ENCODE peak calls at places on chromosomes 6 and 20, in five cellular contexts. U is aorta, K is upper lobe of right lung, T is SJCRH30, G is K562. J is an unnamed sample.

GRCh38 chr6:133697666-133698065 is 191.2 kb upstream of the TCF21 start:
- DNase-seq in U (no peak), K (no peak), T (peak; percentile 27), G (no peak), J (no peak)

GRCh38 chr6:1821188-1822183 is 211.8 kb downstream of the FOXC1 start:
- DNase-seq in U (no peak), K (no peak), T (peak; percentile 53), G (no peak), J (no peak)

GRCh38 chr20:36355469-36356171 is 49.5 kb downstream of the DLGAP4 start:
- DNase-seq in U (no peak), K (no peak), T (peak; percentile 39), G (peak; percentile 61), J (no peak)

GRCh38 chr6:141552463-141552862 is 580.3 kb upstream of the GJE1 start:
- DNase-seq in U (no peak), K (no peak), T (no peak), G (no peak), J (no peak)

GRCh38 chr20:23050847-23051627 is 1.6 kb upstream of the THBD start:
- DNase-seq in U (peak; percentile 92), K (peak; percentile 91), T (no peak), G (peak; percentile 61), J (no peak)

GRCh38 chr6:90121982-90122381 is 174.7 kb downstream of the BACH2 start:
- DNase-seq in U (peak; percentile 62), K (no peak), T (no peak), G (no peak), J (no peak)

GRCh38 chr20:31669876-31670275 is 32.2 kb downstream of the COX4I2 start:
- DNase-seq in U (no peak), K (no peak), T (no peak), G (no peak), J (no peak)

GRCh38 chr6:25229671-25230321 is 49.4 kb upstream of the CARMIL1 start:
- DNase-seq in U (no peak), K (no peak), T (no peak), G (no peak), J (no peak)

GRCh38 chr6:144360401-144360800 is 75.3 kb downstream of the UTRN start:
- DNase-seq in U (no peak), K (no peak), T (peak; percentile 28), G (no peak), J (no peak)

GRCh38 chr6:29520232-29520631 is 32.5 kb upstream of the MAS1L start:
- DNase-seq in U (no peak), K (no peak), T (no peak), G (no peak), J (no peak)

GRCh38 chr6:44696099-44696498 is 308.6 kb downstream of the CDC5L start:
- DNase-seq in U (no peak), K (no peak), T (no peak), G (no peak), J (no peak)

GRCh38 chr20:417801-418342 is 9.8 kb downstream of the RBCK1 start:
- DNase-seq in U (no peak), K (no peak), T (no peak), G (no peak), J (no peak)

GRCh38 chr6:26538572-26538902 is 371 bp downstream of the HMGN4 start:
- DNase-seq in U (no peak), K (no peak), T (no peak), G (no peak), J (no peak)

GRCh38 chr6:30782425-30783014 is 38.2 kb upstream of the IER3 start:
- DNase-seq in U (no peak), K (no peak), T (no peak), G (no peak), J (no peak)

GRCh38 chr6:170209354-170210025 is 81.4 kb downstream of the DLL1 start:
- DNase-seq in U (no peak), K (peak; percentile 59), T (no peak), G (no peak), J (no peak)

GRCh38 chr20:1897486-1897885 is 2.3 kb downstream of the SIRPA start:
- DNase-seq in U (no peak), K (no peak), T (no peak), G (no peak), J (no peak)

GRCh38 chr6:28005975-28006374 is 48.9 kb downstream of the OR2B6 start:
- DNase-seq in U (no peak), K (no peak), T (no peak), G (no peak), J (no peak)

GRCh38 chr20:40390654-40391053 is 298.4 kb downstream of the MAFB start:
- DNase-seq in U (no peak), K (no peak), T (no peak), G (no peak), J (no peak)

GRCh38 chr6:149236584-149236983 is 80.9 kb upstream of the TAB2 start:
- DNase-seq in U (no peak), K (no peak), T (no peak), G (no peak), J (no peak)

GRCh38 chr6:158853072-158853871 is 34.1 kb upstream of the EZR start:
- DNase-seq in U (peak; percentile 73), K (peak; percentile 92), T (peak; percentile 68), G (peak; percentile 96), J (peak; percentile 90)

GRCh38 chr6:22003219-22003779 is 293.5 kb downstream of the PRL start:
- DNase-seq in U (no peak), K (no peak), T (no peak), G (no peak), J (no peak)

GRCh38 chr20:558117-558516 is 14.5 kb upstream of the CSNK2A1 start:
- DNase-seq in U (no peak), K (no peak), T (no peak), G (no peak), J (no peak)

GRCh38 chr6:154070657-154071056 is 31.6 kb downstream of the OPRM1 start:
- DNase-seq in U (no peak), K (no peak), T (no peak), G (no peak), J (no peak)

GRCh38 chr6:15320683-15321082 is 74.8 kb downstream of the JARID2 start:
- DNase-seq in U (no peak), K (no peak), T (no peak), G (no peak), J (no peak)

GRCh38 chr6:134073156-134073555 is 20.7 kb upstream of the SLC2A12 start:
- DNase-seq in U (no peak), K (no peak), T (no peak), G (no peak), J (no peak)

GRCh38 chr6:42896178-42896719 is 16.8 kb downstream of the RPL7L1 start:
- DNase-seq in U (no peak), K (no peak), T (no peak), G (no peak), J (no peak)

GRCh38 chr6:50025258-50025657 is 3.5 kb upstream of the DEFB110 start:
- DNase-seq in U (no peak), K (no peak), T (no peak), G (no peak), J (no peak)

GRCh38 chr6:33073431-33073871 is at the start of gene HLA-DPA1:
- DNase-seq in U (peak; percentile 71), K (no peak), T (no peak), G (no peak), J (peak; percentile 49)

GRCh38 chr20:57964011-57964862 is 254.4 kb upstream of the PMEPA1 start:
- DNase-seq in U (peak; percentile 64), K (no peak), T (no peak), G (no peak), J (no peak)

GRCh38 chr6:83884523-83884922 is 25.0 kb downstream of the CYB5R4 start:
- DNase-seq in U (no peak), K (no peak), T (no peak), G (peak; percentile 39), J (no peak)

GRCh38 chr6:49515485-49516146 is 15.9 kb downstream of the GLYATL3 start:
- DNase-seq in U (no peak), K (no peak), T (no peak), G (no peak), J (no peak)

DNA sequence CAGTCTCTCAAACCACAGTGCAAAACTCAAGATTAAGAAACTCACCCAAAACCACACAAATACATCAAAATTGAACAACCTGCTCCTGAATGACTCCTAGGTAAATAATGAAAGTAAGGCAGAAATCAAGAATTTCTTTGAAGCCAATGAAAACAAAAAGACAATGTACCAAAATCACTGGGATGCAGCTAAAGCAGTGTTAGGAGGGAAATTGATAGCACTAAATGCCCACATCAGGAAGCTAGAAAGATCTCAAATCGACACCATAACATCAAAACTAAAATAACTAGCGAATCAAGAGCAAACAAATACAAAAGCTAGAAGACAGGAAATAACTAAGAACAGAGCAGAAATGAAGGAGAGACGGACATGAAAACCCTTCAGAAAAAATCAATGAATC is 70.5 kb downstream of the TBC1D32 start:
- DNase-seq in U (no peak), K (no peak), T (no peak), G (no peak), J (no peak)
- H3K9me3 ChIP-seq in U (no peaks in the 10 kb centered on the region), K (no peaks in the 10 kb centered on the region), T (no peaks in the 10 kb centered on the region), G (no peaks in the 10 kb centered on the region), J (no peaks in the 10 kb centered on the region)

GRCh38 chr20:55919319-55919718 is 86.0 kb downstream of the CBLN4 start:
- DNase-seq in U (no peak), K (no peak), T (no peak), G (no peak), J (no peak)

GRCh38 chr20:55918471-55918870 is 86.8 kb downstream of the CBLN4 start:
- DNase-seq in U (no peak), K (no peak), T (no peak), G (no peak), J (no peak)
- H3K9me3 ChIP-seq in U (peaks cover 3% of the 10 kb centered on the region), K (no peaks in the 10 kb centered on the region), T (no peaks in the 10 kb centered on the region), G (no peaks in the 10 kb centered on the region), J (no peaks in the 10 kb centered on the region)

GRCh38 chr20:16240355-16240754 is 332.9 kb downstream of the KIF16B start:
- DNase-seq in U (no peak), K (no peak), T (no peak), G (no peak), J (no peak)
- H3K9me3 ChIP-seq in U (peaks cover 8% of the 10 kb centered on the region), K (no peaks in the 10 kb centered on the region), T (no peaks in the 10 kb centered on the region), G (no peaks in the 10 kb centered on the region), J (no peaks in the 10 kb centered on the region)

GRCh38 chr6:102417368-102417767 is 1023.9 kb downstream of the GRIK2 start:
- DNase-seq in U (no peak), K (no peak), T (no peak), G (no peak), J (no peak)

DNA sequence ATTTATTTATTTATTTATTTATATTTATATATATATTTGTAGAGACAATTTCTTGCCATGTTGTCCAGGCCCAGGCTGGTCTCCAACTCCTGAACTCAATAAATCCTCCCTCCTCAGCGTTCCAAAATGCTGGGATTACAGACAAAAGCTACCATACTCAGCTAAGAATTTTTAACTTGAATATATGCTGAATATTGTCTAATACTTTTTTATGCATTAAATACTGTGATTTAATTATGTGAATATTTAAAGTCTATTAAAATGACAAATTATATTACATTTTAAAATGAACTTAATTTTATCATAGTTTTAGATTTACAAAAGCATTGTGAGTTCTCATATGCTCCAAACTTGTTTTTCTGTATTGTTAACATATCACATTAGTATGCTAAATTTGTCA is 1022.4 kb downstream of the GRIK2 start:
- DNase-seq in U (no peak), K (no peak), T (no peak), G (no peak), J (no peak)
- H3K9me3 ChIP-seq in U (no peaks in the 10 kb centered on the region), K (no peaks in the 10 kb centered on the region), T (no peaks in the 10 kb centered on the region), G (no peaks in the 10 kb centered on the region), J (no peaks in the 10 kb centered on the region)